ENCODE peak calls at places on chromosomes 4 and X, in eight cellular contexts. H is colonic mucosa; Y is IMR-90; X is CD8-positive, alpha-beta T cell; S is ovary; R is CD8-positive, alpha-beta memory T cell; L is heart left ventricle; D is stomach. W is an unnamed sample.

GRCh38 chr4:173834151-173834550 is 304.1 kb upstream of the HAND2 start:
- DNase-seq in Y (peak; percentile 7), L (no peak), D (no peak), H (no peak), X (no peak), R (no peak), S (no peak), W (no peak)

GRCh38 chrX:133921764-133922389 is 63.5 kb downstream of the GPC3 start:
- DNase-seq in L (peak; percentile 11), D (peak; percentile 72), X (no peak), R (peak; percentile 13), Y (peak; percentile 5), S (no peak), H (peak; percentile 62), W (peak; percentile 42)

GRCh38 chr4:39514888-39515401 is 12.3 kb downstream of the UGDH start:
- DNase-seq in H (peak; percentile 85), D (peak; percentile 63), L (no peak), X (no peak), R (no peak), Y (peak; percentile 66), S (peak; percentile 65), W (peak; percentile 72)

GRCh38 chr4:6360385-6360784 is 90.7 kb downstream of the WFS1 start:
- DNase-seq in S (no peak), X (no peak), Y (no peak), L (no peak), H (no peak), R (no peak), D (no peak), W (peak; percentile 61)

GRCh38 chrX:11010476-11010875 is 100.7 kb upstream of the HCCS start:
- DNase-seq in L (no peak), R (no peak), H (no peak), D (no peak), Y (peak; percentile 13), S (no peak), X (no peak), W (no peak)

GRCh38 chr4:77176606-77177005 is 19.6 kb downstream of the CCNG2 start:
- DNase-seq in S (no peak), D (no peak), Y (no peak), X (no peak), R (no peak), H (no peak), L (no peak), W (no peak)

GRCh38 chrX:23478056-23478455 is 143.4 kb downstream of the PTCHD1 start:
- DNase-seq in X (no peak), D (no peak), S (no peak), R (no peak), Y (no peak), L (no peak), H (no peak), W (no peak)

GRCh38 chr4:122898370-122899150 is 23.8 kb downstream of the NUDT6 start:
- DNase-seq in R (no peak), Y (peak; percentile 92), L (no peak), H (peak; percentile 19), D (no peak), X (no peak), S (no peak), W (no peak)

GRCh38 chr4:76208005-76208765 is 5.4 kb downstream of the SCARB2 start:
- DNase-seq in L (peak; percentile 86), H (peak; percentile 84), D (peak; percentile 74), R (no peak), X (no peak), Y (peak; percentile 94), S (peak; percentile 81), W (peak; percentile 80)

GRCh38 chr4:24988776-24989175 is 42.0 kb downstream of the LGI2 start:
- DNase-seq in D (no peak), Y (peak; percentile 51), X (no peak), L (no peak), R (no peak), H (no peak), S (no peak), W (no peak)

GRCh38 chr4:14111730-14112171 is 484.2 kb upstream of the BOD1L1 start:
- DNase-seq in H (no peak), L (no peak), D (no peak), X (no peak), Y (peak; percentile 13), S (no peak), R (no peak), W (no peak)

GRCh38 chr4:118869808-118870342 is 18.8 kb upstream of the SYNPO2 start:
- DNase-seq in H (no peak), R (no peak), Y (peak; percentile 63), S (no peak), X (no peak), D (no peak), L (peak; percentile 20), W (no peak)

GRCh38 chr4:6423575-6423974 is 48.8 kb downstream of the PPP2R2C start:
- DNase-seq in H (no peak), D (no peak), R (no peak), X (no peak), L (no peak), S (no peak), Y (no peak), W (no peak)

GRCh38 chrX:150919401-150919800 is 20.9 kb upstream of the CD99L2 start:
- DNase-seq in R (no peak), D (no peak), S (no peak), X (no peak), Y (no peak), H (no peak), L (no peak), W (no peak)

GRCh38 chr4:48047896-48048295 is 31.3 kb downstream of the NIPAL1 start:
- DNase-seq in Y (no peak), X (no peak), R (no peak), H (peak; percentile 51), S (no peak), D (peak; percentile 82), L (peak; percentile 24), W (no peak)

GRCh38 chr4:97984545-97985131 is 158.6 kb downstream of the STPG2 start:
- DNase-seq in X (no peak), R (no peak), Y (no peak), S (no peak), D (no peak), L (no peak), H (no peak), W (no peak)

GRCh38 chrX:12949927-12950656 is 24.8 kb upstream of the TMSB4X start:
- DNase-seq in D (peak; percentile 83), Y (peak; percentile 92), S (peak; percentile 74), X (peak; percentile 67), R (peak; percentile 85), L (peak; percentile 77), H (peak; percentile 88), W (peak; percentile 83)

GRCh38 chr4:54227261-54228063 is 1.6 kb upstream of the PDGFRA start:
- DNase-seq in X (no peak), L (no peak), S (peak; percentile 58), Y (peak; percentile 80), H (no peak), D (no peak), R (no peak), W (peak; percentile 35)

GRCh38 chrX:132714913-132715312 is 226.1 kb upstream of the MBNL3 start:
- DNase-seq in D (no peak), R (no peak), X (no peak), L (no peak), Y (no peak), S (no peak), H (no peak), W (no peak)

GRCh38 chr4:76251448-76252270 is at the start of gene FAM47E:
- DNase-seq in Y (peak; percentile 6), D (peak; percentile 88), H (peak; percentile 76), S (peak; percentile 71), R (peak; percentile 34), X (peak; percentile 8), L (peak; percentile 71), W (peak; percentile 93)

GRCh38 chr4:54657194-54657555 is 582 bp upstream of the KIT start:
- DNase-seq in Y (no peak), D (no peak), X (no peak), R (no peak), H (no peak), S (peak; percentile 50), L (no peak), W (no peak)

GRCh38 chr4:77349796-77350195 is 192.8 kb downstream of the CCNG2 start:
- DNase-seq in Y (no peak), L (no peak), S (no peak), R (no peak), X (no peak), D (no peak), H (no peak), W (no peak)

DNA sequence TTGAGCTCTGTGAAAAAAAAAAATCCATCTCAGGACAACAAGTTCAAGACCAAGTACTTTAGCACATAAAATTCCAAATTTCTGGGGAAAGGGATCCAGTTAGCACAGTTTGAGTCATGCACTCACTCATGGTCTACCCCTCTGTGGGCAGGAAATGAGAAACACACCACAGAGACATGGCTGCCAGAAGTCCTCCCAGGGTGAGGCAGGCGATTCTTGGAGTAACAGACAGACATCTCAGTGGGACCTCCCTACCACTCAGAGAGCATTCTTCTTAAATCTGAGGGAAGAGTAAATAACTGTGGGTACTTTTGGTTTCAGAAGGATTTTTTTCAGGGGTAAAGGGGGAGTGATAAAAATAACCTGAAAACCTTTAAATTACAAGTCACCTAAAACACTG is 14.1 kb downstream of the CXCL1 start:
- DNase-seq in X (no peak), Y (peak; percentile 79), D (no peak), R (no peak), H (no peak), S (no peak), L (no peak), W (no peak)
- H3K27ac ChIP-seq in X (no peak overlapping the region), Y (no peak overlapping the region), D (no peak overlapping the region), R (no peak overlapping the region), H (no peak overlapping the region), S (no peak overlapping the region), L (no peak overlapping the region), W (no peak overlapping the region)

GRCh38 chr4:26322349-26322748 is 1.5 kb downstream of the RBPJ start:
- DNase-seq in L (no peak), X (no peak), R (no peak), D (no peak), S (no peak), Y (no peak), H (no peak), W (no peak)
- H3K9me3 ChIP-seq in L (no peaks in the 10 kb centered on the region), X (no peaks in the 10 kb centered on the region), R (no peaks in the 10 kb centered on the region), D (no peaks in the 10 kb centered on the region), S (no peaks in the 10 kb centered on the region), Y (no peaks in the 10 kb centered on the region), H (no peaks in the 10 kb centered on the region), W (no peaks in the 10 kb centered on the region)

GRCh38 chrX:24482823-24483410 is 17.8 kb downstream of the PDK3 start:
- DNase-seq in Y (no peak), R (no peak), X (no peak), H (no peak), L (no peak), S (no peak), D (no peak), W (no peak)
- H3K27ac ChIP-seq in Y (no peak overlapping the region), R (no peak overlapping the region), X (no peak overlapping the region), H (no peak overlapping the region), L (no peak overlapping the region), S (no peak overlapping the region), D (no peak overlapping the region), W (no peak overlapping the region)

GRCh38 chrX:20418809-20419208 is 152.1 kb upstream of the RPS6KA3 start:
- DNase-seq in X (no peak), R (no peak), D (no peak), H (no peak), L (no peak), S (no peak), Y (no peak), W (no peak)
- H3K9me3 ChIP-seq in X (no peaks in the 10 kb centered on the region), R (no peaks in the 10 kb centered on the region), D (no peaks in the 10 kb centered on the region), H (no peaks in the 10 kb centered on the region), L (no peaks in the 10 kb centered on the region), S (no peaks in the 10 kb centered on the region), Y (no peaks in the 10 kb centered on the region), W (no peaks in the 10 kb centered on the region)